ENCODE peak calls at places on chromosome 22, in eight cellular contexts. T, L, S, R, P, A, M and Y are unnamed samples.

GRCh38 chr22:49968831-49969661 is 8.5 kb downstream of the PIM3 start:
- DNase-seq in S (no peak), L (peak), M (no peak), T (no peak), R (no peak), A (no peak), P (no peak), Y (no peak)

GRCh38 chr22:25747245-25747944 is 5.4 kb downstream of the MYO18B start:
- DNase-seq in M (peak), A (peak), S (peak), T (peak), P (no peak), R (no peak), L (no peak), Y (no peak)

GRCh38 chr22:39123811-39124668 is 27.0 kb downstream of the APOBEC3H start:
- DNase-seq in T (no peak), M (no peak), R (no peak), S (no peak), A (no peak), L (no peak), P (no peak), Y (no peak)

GRCh38 chr22:49674479-49674830 is 153.2 kb downstream of the BRD1 start:
- DNase-seq in P (no peak), A (no peak), M (no peak), L (no peak), R (no peak), S (no peak), T (no peak), Y (no peak)

GRCh38 chr22:38088723-38089473 is 4.9 kb upstream of the SLC16A8 start:
- DNase-seq in L (no peak), R (no peak), P (no peak), T (peak), M (no peak), A (no peak), S (no peak), Y (no peak)

GRCh38 chr22:19755145-19755710 is 5.3 kb upstream of the TBX1 start:
- DNase-seq in P (no peak), R (no peak), A (no peak), T (no peak), M (no peak), L (no peak), S (no peak), Y (no peak)

GRCh38 chr22:48651981-48652538 is 1175.6 kb downstream of the BRD1 start:
- DNase-seq in M (no peak), R (no peak), P (no peak), T (no peak), L (no peak), A (no peak), S (no peak), Y (no peak)

GRCh38 chr22:39956932-39957664 is 3.1 kb upstream of the TMA7B start:
- DNase-seq in P (no peak), M (no peak), S (no peak), A (no peak), R (no peak), T (no peak), L (no peak), Y (no peak)

GRCh38 chr22:31085493-31085824 is 4.3 kb downstream of the SMTN start:
- DNase-seq in L (no peak), S (no peak), A (no peak), T (peak), P (no peak), R (no peak), M (no peak), Y (no peak)